ENCODE peak calls at places on chromosome 2, in six cellular contexts. T, X, S, G, U and R are unnamed samples.
A peak's percentile ranks its signal among the peaks of the same experiment; 100 is the strongest.

GRCh38 chr2:230319211-230319862 is 7.7 kb upstream of the SP140L start:
- DNase-seq in T (no peak), U (no peak), G (no peak), X (peak; percentile 19), S (no peak), R (peak; percentile 74)

GRCh38 chr2:64284751-64285150 is 140.5 kb upstream of the PELI1 start:
- DNase-seq in S (no peak), G (no peak), U (no peak), T (no peak), X (no peak), R (no peak)

GRCh38 chr2:47004905-47005495 is 89.4 kb upstream of the MCFD2 start:
- DNase-seq in T (no peak), S (no peak), U (no peak), X (no peak), G (no peak), R (no peak)

GRCh38 chr2:189580267-189580661 is 322 bp downstream of the SLC40A1 start:
- DNase-seq in U (peak; percentile 43), G (no peak), X (no peak), T (no peak), S (peak; percentile 19), R (no peak)

GRCh38 chr2:71736091-71736878 is 282.9 kb downstream of the DYSF start:
- DNase-seq in S (no peak), X (no peak), T (no peak), G (no peak), U (no peak), R (no peak)

GRCh38 chr2:118320640-118321039 is 232.4 kb downstream of the INSIG2 start:
- DNase-seq in X (no peak), T (no peak), S (no peak), G (no peak), U (no peak), R (no peak)

GRCh38 chr2:47907097-47907781 is 941 bp upstream of the FBXO11 start:
- DNase-seq in S (no peak), U (no peak), T (no peak), G (no peak), X (no peak), R (peak; percentile 25)

GRCh38 chr2:95381212-95382127 is 21.0 kb upstream of the FAHD2A start:
- DNase-seq in S (no peak), U (no peak), X (no peak), T (no peak), G (no peak), R (no peak)

GRCh38 chr2:128502638-128503246 is 184.1 kb upstream of the HS6ST1 start:
- DNase-seq in G (no peak), X (no peak), T (no peak), S (no peak), U (no peak), R (no peak)